ENCODE peak calls at places on chromosomes 12 and 14, in six cellular contexts. N, I, L, Z, O and M are unnamed samples.

GRCh38 chr12:122159879-122160278 is 14.1 kb downstream of the IL31 start:
- DNase-seq in O (no peak), I (no peak), Z (no peak), L (no peak), N (no peak), M (no peak)

GRCh38 chr12:114013601-114014345 is 47.6 kb upstream of the RBM19 start:
- DNase-seq in N (no peak), Z (no peak), L (no peak), I (peak; percentile 47), O (peak; percentile 48), M (peak; percentile 49)

GRCh38 chr12:108980831-108981618 is 39.8 kb downstream of the SVOP start:
- DNase-seq in I (no peak), Z (no peak), O (peak; percentile 78), L (no peak), N (no peak), M (no peak)

GRCh38 chr12:130713581-130713991 is 2.5 kb downstream of the RIMBP2 start:
- DNase-seq in I (no peak), Z (no peak), L (no peak), N (no peak), O (no peak), M (no peak)

GRCh38 chr12:64240781-64241180 is 18.7 kb upstream of the KICS2 start:
- DNase-seq in O (peak; percentile 20), I (no peak), N (no peak), Z (no peak), L (no peak), M (no peak)

GRCh38 chr12:84727964-84728363 is 184.6 kb downstream of the SLC6A15 start:
- DNase-seq in L (no peak), N (no peak), I (no peak), O (peak; percentile 39), Z (no peak), M (no peak)

GRCh38 chr12:130428116-130428515 is 90.4 kb downstream of the PIWIL1 start:
- DNase-seq in N (no peak), O (no peak), I (no peak), L (no peak), Z (no peak), M (no peak)

GRCh38 chr12:24608637-24609285 is 340.1 kb downstream of the BCAT1 start:
- DNase-seq in Z (no peak), I (no peak), N (no peak), O (peak; percentile 45), L (no peak), M (no peak)

GRCh38 chr12:50598321-50598862 is 93.6 kb downstream of the DIP2B start:
- DNase-seq in L (no peak), N (no peak), O (peak; percentile 54), I (no peak), Z (no peak), M (no peak)

GRCh38 chr12:20740972-20741371 is 45.8 kb downstream of the SLCO1C1 start:
- DNase-seq in Z (no peak), I (no peak), L (no peak), O (no peak), N (no peak), M (no peak)

GRCh38 chr12:116382456-116382902 is 105.0 kb upstream of the MED13L start:
- DNase-seq in O (no peak), N (no peak), L (no peak), Z (no peak), I (peak; percentile 72), M (no peak)

GRCh38 chr12:130161261-130162231 is 718 bp upstream of the FZD10 start:
- DNase-seq in O (no peak), Z (no peak), N (no peak), I (no peak), L (no peak), M (no peak)

GRCh38 chr12:111467092-111467861 is 61.6 kb downstream of the SH2B3 start:
- DNase-seq in L (no peak), I (peak; percentile 50), N (no peak), Z (no peak), O (peak; percentile 72), M (no peak)

GRCh38 chr14:94681300-94682060 is 69.3 kb downstream of the SERPINA3 start:
- DNase-seq in O (peak; percentile 73), N (no peak), L (peak; percentile 16), I (peak; percentile 78), Z (no peak), M (peak; percentile 68)

GRCh38 chr14:98174031-98174430 is 1098.0 kb downstream of the BCL11B start:
- DNase-seq in Z (no peak), O (no peak), I (no peak), N (no peak), L (no peak), M (no peak)

GRCh38 chr14:100212476-100213333 is 26.2 kb upstream of the YY1 start:
- DNase-seq in L (no peak), O (no peak), I (no peak), N (no peak), Z (no peak), M (no peak)

GRCh38 chr12:124312601-124313000 is 17.7 kb downstream of the RFLNA start:
- DNase-seq in N (no peak), L (no peak), Z (no peak), O (no peak), I (no peak), M (no peak)

GRCh38 chr12:107732365-107732764 is 28.6 kb downstream of the PRDM4 start:
- DNase-seq in I (no peak), Z (no peak), O (no peak), L (no peak), N (no peak), M (no peak)

GRCh38 chr12:3259976-3260375 is 182.8 kb downstream of the TSPAN9 start:
- DNase-seq in I (no peak), L (no peak), Z (no peak), O (no peak), N (no peak), M (no peak)

GRCh38 chr14:99262977-99263448 is 9.0 kb downstream of the BCL11B start:
- DNase-seq in Z (no peak), L (no peak), N (no peak), O (no peak), I (no peak), M (no peak)

GRCh38 chr12:64392221-64392620 is 1.7 kb upstream of the C12orf56 start:
- DNase-seq in L (no peak), N (no peak), Z (no peak), I (peak; percentile 74), O (peak; percentile 56), M (peak; percentile 62)

GRCh38 chr14:31476131-31476917 is 11.5 kb downstream of the GPR33 start:
- DNase-seq in L (no peak), O (peak; percentile 4), Z (no peak), I (no peak), N (no peak), M (no peak)

GRCh38 chr12:132355742-132356681 is 26.6 kb upstream of the GALNT9 start:
- DNase-seq in O (no peak), Z (no peak), I (no peak), L (no peak), N (no peak), M (no peak)